ENCODE peak calls at places on chromosomes 4 and X, in four cellular contexts. K, T, Q and V are unnamed samples.

GRCh38 chr4:74440356-74440755 is 4.6 kb upstream of the AREG start:
- DNase-seq in K (no peak), T (no peak), Q (peak), V (no peak)

GRCh38 chr4:76457885-76458284 is 22.9 kb downstream of the SHROOM3 start:
- DNase-seq in K (no peak), T (no peak), Q (peak), V (no peak)

GRCh38 chr4:28973591-28974350 is 1746.4 kb upstream of the PCDH7 start:
- DNase-seq in K (no peak), T (no peak), Q (peak), V (no peak)

GRCh38 chr4:129998436-129999150 is 902.6 kb downstream of the C4orf33 start:
- DNase-seq in K (no peak), T (no peak), Q (no peak), V (no peak)

GRCh38 chr4:3267576-3268394 is 18.8 kb downstream of the MSANTD1 start:
- DNase-seq in K (no peak), T (no peak), Q (no peak), V (no peak)

GRCh38 chrX:151458824-151459223 is 61.8 kb downstream of the VMA21 start:
- DNase-seq in K (no peak), T (no peak), Q (no peak), V (no peak)

GRCh38 chrX:52585892-52586291 is 68.8 kb downstream of the SSX7 start:
- DNase-seq in K (no peak), T (no peak), Q (peak), V (no peak)

GRCh38 chr4:177699365-177700213 is 257.4 kb upstream of the AGA start:
- DNase-seq in K (no peak), T (no peak), Q (peak), V (no peak)

GRCh38 chr4:90187148-90187884 is 60.1 kb downstream of the CCSER1 start:
- DNase-seq in K (no peak), T (no peak), Q (no peak), V (no peak)

GRCh38 chr4:138897818-138898226 is 117.8 kb upstream of the NOCT start:
- DNase-seq in K (no peak), T (no peak), Q (no peak), V (no peak)

GRCh38 chr4:24686866-24687672 is 102.7 kb upstream of the DHX15 start:
- DNase-seq in K (no peak), T (peak), Q (peak), V (peak)

GRCh38 chr4:6767341-6767724 is 15.2 kb upstream of the KIAA0232 start:
- DNase-seq in K (no peak), T (no peak), Q (peak), V (no peak)

GRCh38 chr4:184416913-184417734 is 57.2 kb downstream of the IRF2 start:
- DNase-seq in K (peak), T (no peak), Q (no peak), V (no peak)

GRCh38 chrX:18995216-18995615 is 11.3 kb upstream of the PHKA2 start:
- DNase-seq in K (no peak), T (no peak), Q (peak), V (peak)

GRCh38 chrX:15382809-15383208 is 1.4 kb downstream of the VEGFD start:
- DNase-seq in K (no peak), T (no peak), Q (no peak), V (no peak)

GRCh38 chrX:100880368-100880767 is 6.2 kb upstream of the NOX1 start:
- DNase-seq in K (no peak), T (no peak), Q (no peak), V (peak)

GRCh38 chr4:11467931-11468330 is 39.2 kb upstream of the HS3ST1 start:
- DNase-seq in K (no peak), T (no peak), Q (no peak), V (no peak)

GRCh38 chr4:7414046-7414445 is 20.7 kb downstream of the PSAPL1 start:
- DNase-seq in K (peak), T (no peak), Q (no peak), V (no peak)

GRCh38 chr4:165799384-165799815 is 73.6 kb upstream of the TLL1 start:
- DNase-seq in K (no peak), T (no peak), Q (no peak), V (no peak)

GRCh38 chr4:13902141-13902540 is 274.6 kb upstream of the BOD1L1 start:
- DNase-seq in K (no peak), T (no peak), Q (no peak), V (no peak)